ENCODE peak calls at places on chromosome 3, in eight cellular contexts. Q, W, Z, H, S, I, J and B are unnamed samples.

GRCh38 chr3:113873814-113874526 is 35.4 kb downstream of the GRAMD1C start:
- DNase-seq in Q (no peak), W (no peak), Z (peak), H (no peak), S (no peak), I (no peak), J (no peak), B (no peak)

GRCh38 chr3:123412811-123413588 is 35.9 kb downstream of the ADCY5 start:
- DNase-seq in Q (no peak), W (peak), Z (no peak), H (no peak), S (peak), I (no peak), J (no peak), B (no peak)

GRCh38 chr3:151630938-151631417 is 102.7 kb upstream of the AADACL2 start:
- DNase-seq in Q (no peak), W (no peak), Z (peak), H (no peak), S (no peak), I (no peak), J (no peak), B (no peak)

GRCh38 chr3:14497321-14497720 is 42.8 kb downstream of the GRIP2 start:
- DNase-seq in Q (no peak), W (peak), Z (no peak), H (no peak), S (no peak), I (no peak), J (no peak), B (no peak)

GRCh38 chr3:46353639-46354410 is at the start of gene CCR2:
- DNase-seq in Q (no peak), W (no peak), Z (no peak), H (no peak), S (no peak), I (no peak), J (no peak), B (no peak)

GRCh38 chr3:46454209-46454595 is 10.5 kb downstream of the LTF start:
- DNase-seq in Q (no peak), W (no peak), Z (no peak), H (no peak), S (no peak), I (no peak), J (no peak), B (no peak)

GRCh38 chr3:18064586-18064985 is 322.2 kb upstream of the TBC1D5 start:
- DNase-seq in Q (no peak), W (no peak), Z (no peak), H (no peak), S (no peak), I (no peak), J (no peak), B (no peak)

GRCh38 chr3:184604039-184604955 is 42.7 kb downstream of the EPHB3 start:
- DNase-seq in Q (no peak), W (peak), Z (no peak), H (no peak), S (peak), I (peak), J (no peak), B (no peak)

GRCh38 chr3:32198714-32199113 is 39.8 kb upstream of the CMTM8 start:
- DNase-seq in Q (no peak), W (no peak), Z (no peak), H (no peak), S (no peak), I (no peak), J (no peak), B (no peak)

GRCh38 chr3:124965413-124965812 is 30.9 kb upstream of the MUC13 start:
- DNase-seq in Q (no peak), W (no peak), Z (no peak), H (no peak), S (no peak), I (no peak), J (no peak), B (no peak)

GRCh38 chr3:32310336-32310735 is 71.9 kb downstream of the CMTM8 start:
- DNase-seq in Q (no peak), W (no peak), Z (no peak), H (no peak), S (no peak), I (no peak), J (no peak), B (no peak)

GRCh38 chr3:195237981-195238625 is 32.9 kb downstream of the XXYLT1 start:
- DNase-seq in Q (no peak), W (peak), Z (no peak), H (no peak), S (peak), I (peak), J (no peak), B (peak)

GRCh38 chr3:156577731-156578130 is 22.8 kb upstream of the SSR3 start:
- DNase-seq in Q (no peak), W (no peak), Z (no peak), H (no peak), S (no peak), I (no peak), J (no peak), B (no peak)

GRCh38 chr3:134627831-134628230 is 23.0 kb downstream of the KY start:
- DNase-seq in Q (no peak), W (no peak), Z (no peak), H (peak), S (no peak), I (peak), J (peak), B (no peak)

GRCh38 chr3:72390841-72391240 is 457.4 kb downstream of the SHQ1 start:
- DNase-seq in Q (no peak), W (no peak), Z (no peak), H (no peak), S (no peak), I (no peak), J (no peak), B (no peak)

GRCh38 chr3:134446800-134447199 is 39.0 kb downstream of the ANAPC13 start:
- DNase-seq in Q (no peak), W (no peak), Z (no peak), H (no peak), S (no peak), I (peak), J (no peak), B (no peak)

GRCh38 chr3:181103605-181104004 is 114.1 kb upstream of the DNAJC19 start:
- DNase-seq in Q (no peak), W (no peak), Z (peak), H (no peak), S (no peak), I (no peak), J (peak), B (no peak)

GRCh38 chr3:73520931-73521461 is 103.7 kb downstream of the PDZRN3 start:
- DNase-seq in Q (peak), W (no peak), Z (no peak), H (no peak), S (peak), I (no peak), J (no peak), B (no peak)

GRCh38 chr3:132641837-132642538 is 17.6 kb downstream of the ACAD11 start:
- DNase-seq in Q (no peak), W (no peak), Z (peak), H (no peak), S (no peak), I (no peak), J (peak), B (no peak)

GRCh38 chr3:157335677-157336076 is 101.0 kb upstream of the PTX3 start:
- DNase-seq in Q (no peak), W (no peak), Z (no peak), H (no peak), S (no peak), I (no peak), J (peak), B (no peak)

GRCh38 chr3:69785769-69786311 is 46.6 kb downstream of the MITF start:
- DNase-seq in Q (no peak), W (no peak), Z (no peak), H (no peak), S (no peak), I (no peak), J (no peak), B (no peak)
- TF ChIP-seq EP300 in Q (no peak), W (no peak), Z (no peak), H (no peak), S (no peak), I (no peak), J (no peak), B (no peak)

GRCh38 chr3:48630407-48630806 is 4.9 kb downstream of the SLC26A6 start:
- DNase-seq in Q (no peak), W (no peak), Z (no peak), H (no peak), S (no peak), I (no peak), J (no peak), B (no peak)

GRCh38 chr3:48630833-48631232 is 4.4 kb downstream of the SLC26A6 start:
- DNase-seq in Q (no peak), W (no peak), Z (no peak), H (no peak), S (no peak), I (no peak), J (no peak), B (no peak)

GRCh38 chr3:48629894-48630293 is 5.4 kb downstream of the SLC26A6 start:
- DNase-seq in Q (no peak), W (no peak), Z (no peak), H (no peak), S (no peak), I (no peak), J (no peak), B (no peak)

GRCh38 chr3:48633256-48633655 is 2.0 kb downstream of the SLC26A6 start:
- DNase-seq in Q (no peak), W (no peak), Z (no peak), H (no peak), S (no peak), I (no peak), J (no peak), B (no peak)

GRCh38 chr3:48631516-48632448 is 3.5 kb downstream of the SLC26A6 start:
- DNase-seq in Q (no peak), W (no peak), Z (no peak), H (no peak), S (no peak), I (no peak), J (no peak), B (no peak)
- H3K27ac ChIP-seq in Q (no peak), W (no peak), Z (no peak), H (no peak), S (no peak), I (no peak), J (no peak), B (no peak)

GRCh38 chr3:107366766-107367165 is 10.5 kb upstream of the CCDC54 start:
- DNase-seq in Q (no peak), W (no peak), Z (no peak), H (no peak), S (no peak), I (no peak), J (peak), B (no peak)
- TF ChIP-seq EP300 in Q (no peak), W (no peak), Z (no peak), H (no peak), S (no peak), I (no peak), J (no peak), B (no peak)

GRCh38 chr3:6223572-6223971 is 637.3 kb upstream of the GRM7 start:
- DNase-seq in Q (no peak), W (no peak), Z (no peak), H (no peak), S (no peak), I (no peak), J (no peak), B (no peak)

GRCh38 chr3:6229778-6230410 is 631.0 kb upstream of the GRM7 start:
- DNase-seq in Q (no peak), W (no peak), Z (no peak), H (no peak), S (no peak), I (no peak), J (no peak), B (no peak)

GRCh38 chr3:6228958-6229683 is 631.8 kb upstream of the GRM7 start:
- DNase-seq in Q (no peak), W (no peak), Z (no peak), H (no peak), S (no peak), I (no peak), J (no peak), B (no peak)
- H3K27ac ChIP-seq in Q (no peak), W (no peak), Z (no peak), H (no peak), S (no peak), I (no peak), J (no peak), B (no peak)

GRCh38 chr3:127749361-127749760 is 73.0 kb downstream of the MGLL start:
- DNase-seq in Q (no peak), W (no peak), Z (no peak), H (no peak), S (no peak), I (no peak), J (no peak), B (no peak)

GRCh38 chr3:127749787-127750225 is 72.5 kb downstream of the MGLL start:
- DNase-seq in Q (no peak), W (no peak), Z (no peak), H (no peak), S (no peak), I (no peak), J (no peak), B (peak)

GRCh38 chr3:127751782-127752181 is 70.5 kb downstream of the MGLL start:
- DNase-seq in Q (no peak), W (no peak), Z (no peak), H (no peak), S (no peak), I (no peak), J (no peak), B (no peak)

GRCh38 chr3:127751163-127751621 is 71.1 kb downstream of the MGLL start:
- DNase-seq in Q (no peak), W (no peak), Z (no peak), H (peak), S (no peak), I (no peak), J (no peak), B (no peak)

DNA sequence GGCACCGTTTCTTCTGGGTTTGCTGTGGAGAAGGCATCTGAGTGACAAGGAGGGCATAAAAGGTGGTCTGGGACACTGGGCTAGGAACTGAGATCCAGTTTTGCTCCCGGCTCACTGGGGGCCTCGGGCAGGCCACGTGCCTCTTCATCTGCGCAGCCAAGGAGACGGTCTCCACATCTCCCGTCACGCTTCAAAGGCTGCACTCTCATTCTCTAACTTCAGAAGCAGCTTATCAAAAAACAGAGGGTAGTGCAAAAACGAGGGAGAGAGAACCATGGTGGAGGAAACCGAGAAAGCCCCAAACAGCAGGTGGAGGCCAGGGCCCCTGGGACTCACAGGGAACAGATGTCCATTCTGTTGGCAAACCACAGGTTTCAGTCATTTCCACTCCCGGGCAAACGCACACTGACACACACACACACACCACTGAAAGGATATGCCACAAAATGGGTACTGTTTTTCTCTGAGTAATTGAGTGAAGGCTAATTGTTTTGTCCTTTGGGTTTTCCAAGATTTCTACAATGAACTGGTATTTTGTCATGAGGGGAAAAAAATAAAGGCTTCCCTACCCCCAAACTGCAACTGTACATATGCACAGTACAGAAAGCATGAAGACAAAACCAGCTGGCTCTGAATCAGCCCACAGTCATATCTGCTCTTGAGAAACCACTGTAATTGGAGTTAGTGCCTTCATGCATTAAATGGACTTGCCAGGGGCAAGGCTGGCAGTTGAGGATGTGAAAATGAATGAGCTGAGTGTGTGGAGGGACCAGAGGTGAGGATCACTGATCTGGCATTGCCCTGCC is 71.9 kb downstream of the MGLL start:
- DNase-seq in Q (peak), W (no peak), Z (no peak), H (no peak), S (no peak), I (no peak), J (no peak), B (peak)
- TF ChIP-seq EP300 in Q (no peak), W (no peak), Z (no peak), H (no peak), S (no peak), I (no peak), J (no peak), B (no peak)

GRCh38 chr3:29977360-29977759 is 629.0 kb upstream of the TGFBR2 start:
- DNase-seq in Q (no peak), W (no peak), Z (no peak), H (no peak), S (no peak), I (no peak), J (no peak), B (no peak)

GRCh38 chr3:29973763-29974162 is 632.6 kb upstream of the TGFBR2 start:
- DNase-seq in Q (no peak), W (no peak), Z (no peak), H (no peak), S (no peak), I (no peak), J (no peak), B (no peak)

GRCh38 chr3:29978036-29978435 is 628.4 kb upstream of the TGFBR2 start:
- DNase-seq in Q (no peak), W (no peak), Z (no peak), H (no peak), S (no peak), I (no peak), J (no peak), B (no peak)

GRCh38 chr3:29976871-29977270 is 629.5 kb upstream of the TGFBR2 start:
- DNase-seq in Q (no peak), W (no peak), Z (no peak), H (no peak), S (no peak), I (no peak), J (no peak), B (no peak)

GRCh38 chr3:29972594-29972993 is 633.8 kb upstream of the TGFBR2 start:
- DNase-seq in Q (no peak), W (no peak), Z (no peak), H (no peak), S (no peak), I (no peak), J (no peak), B (no peak)
- H3K27ac ChIP-seq in Q (no peak), W (no peak), Z (no peak), H (no peak), S (no peak), I (no peak), J (no peak), B (peak)

GRCh38 chr3:170414202-170414663 is 4.4 kb upstream of the CLDN11 start:
- DNase-seq in Q (no peak), W (no peak), Z (peak), H (no peak), S (no peak), I (no peak), J (peak), B (no peak)
- TF ChIP-seq EP300 in Q (no peak), W (no peak), Z (no peak), H (no peak), S (no peak), I (no peak), J (no peak), B (no peak)

GRCh38 chr3:126083511-126083912 is 412 bp downstream of the SLC41A3 start:
- DNase-seq in Q (peak), W (peak), Z (peak), H (peak), S (no peak), I (peak), J (peak), B (no peak)

GRCh38 chr3:126083913-126084514 is at the start of gene SLC41A3:
- DNase-seq in Q (peak), W (peak), Z (peak), H (peak), S (peak), I (peak), J (peak), B (peak)

GRCh38 chr3:126085841-126086240 is 1.9 kb upstream of the SLC41A3 start:
- DNase-seq in Q (no peak), W (no peak), Z (no peak), H (no peak), S (no peak), I (no peak), J (no peak), B (no peak)

GRCh38 chr3:126085276-126085675 is 1.4 kb upstream of the SLC41A3 start:
- DNase-seq in Q (no peak), W (no peak), Z (no peak), H (no peak), S (no peak), I (no peak), J (no peak), B (no peak)

DNA sequence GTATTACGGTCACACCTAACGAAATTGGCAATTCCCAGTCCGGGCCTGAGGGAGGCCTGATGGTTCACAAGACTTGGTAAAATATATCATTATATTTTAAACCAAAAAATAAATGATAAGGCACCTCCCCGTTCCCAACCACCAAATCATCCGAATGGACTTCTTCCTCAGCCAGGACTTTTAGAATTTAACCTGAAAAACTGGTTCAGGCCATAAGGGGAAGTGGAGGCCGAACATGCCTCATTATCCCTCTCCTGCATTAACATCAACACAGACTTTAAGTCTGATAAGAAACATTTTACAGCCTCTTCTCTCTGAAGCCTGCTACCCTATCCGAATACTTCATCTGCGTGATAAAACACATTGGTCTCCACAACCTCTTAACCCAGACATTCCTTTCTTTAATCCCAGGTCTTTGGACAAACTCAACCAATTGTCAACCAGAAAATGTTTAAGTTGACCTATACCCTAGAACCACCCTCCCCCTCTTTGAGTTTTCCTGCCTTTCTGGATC is 800 bp upstream of the SLC41A3 start:
- DNase-seq in Q (no peak), W (no peak), Z (no peak), H (no peak), S (no peak), I (no peak), J (no peak), B (no peak)
- H3K27ac ChIP-seq in Q (peak), W (no peak), Z (peak), H (peak), S (peak), I (no peak), J (no peak), B (peak)

GRCh38 chr3:37556789-37557301 is 304.8 kb upstream of the CTDSPL start:
- DNase-seq in Q (no peak), W (no peak), Z (no peak), H (no peak), S (no peak), I (no peak), J (no peak), B (no peak)
- TF ChIP-seq EP300 in Q (no peak), W (no peak), Z (no peak), H (no peak), S (no peak), I (no peak), J (no peak), B (no peak)

DNA sequence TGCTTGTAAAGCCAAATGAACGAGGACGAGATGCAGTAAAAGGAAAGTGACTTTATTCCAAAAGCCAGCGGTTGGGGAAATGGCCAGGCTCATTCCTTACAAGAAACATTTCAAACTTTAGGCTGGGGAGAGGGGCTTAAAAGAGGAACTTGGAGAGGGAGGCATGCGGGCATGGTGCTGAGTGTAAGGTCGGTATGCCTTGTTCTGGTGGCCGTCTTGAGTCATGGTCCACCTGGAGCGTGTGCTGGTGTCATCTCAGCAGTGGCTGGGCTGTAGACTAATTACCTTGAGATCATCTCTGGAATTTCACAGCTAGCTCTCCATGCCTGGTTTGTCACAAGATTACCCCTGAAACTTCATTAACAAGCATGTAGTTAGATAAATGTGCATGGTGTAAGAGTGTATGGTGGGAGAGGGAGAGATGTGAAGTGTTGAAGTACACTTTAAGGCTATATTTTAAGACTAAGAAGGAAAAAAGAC is 156.4 kb upstream of the PFN2 start:
- DNase-seq in Q (no peak), W (no peak), Z (no peak), H (no peak), S (no peak), I (no peak), J (no peak), B (no peak)
- H3K27ac ChIP-seq in Q (no peak), W (no peak), Z (no peak), H (no peak), S (no peak), I (no peak), J (no peak), B (no peak)